ENCODE peak calls at places on chromosomes 5 and 9, in four cellular contexts. U, R, Q and D are unnamed samples.

GRCh38 chr9:27572566-27572917 is 739 bp downstream of the C9orf72 start:
- DNase-seq in U (no peak), R (peak), Q (no peak), D (no peak)

GRCh38 chr5:81393430-81393782 is 528 bp downstream of the ACOT12 start:
- DNase-seq in U (no peak), R (no peak), Q (no peak), D (no peak)

GRCh38 chr9:136171009-136171800 is 33.7 kb downstream of the LHX3 start:
- DNase-seq in U (no peak), R (no peak), Q (no peak), D (no peak)

GRCh38 chr9:125190371-125190801 is 783 bp upstream of the PPP6C start:
- DNase-seq in U (peak), R (no peak), Q (no peak), D (no peak)

GRCh38 chr5:159041754-159042153 is 58.0 kb downstream of the EBF1 start:
- DNase-seq in U (no peak), R (peak), Q (no peak), D (no peak)

GRCh38 chr5:88689662-88690351 is 193.2 kb downstream of the MEF2C start:
- DNase-seq in U (no peak), R (no peak), Q (no peak), D (no peak)

GRCh38 chr5:116137544-116138378 is 52.9 kb downstream of the COMMD10 start:
- DNase-seq in U (no peak), R (peak), Q (peak), D (no peak)

GRCh38 chr9:84667571-84668203 is 1.8 kb upstream of the NTRK2 start:
- DNase-seq in U (no peak), R (peak), Q (no peak), D (no peak)

GRCh38 chr5:122694884-122695283 is 80.0 kb upstream of the SNX2 start:
- DNase-seq in U (no peak), R (no peak), Q (no peak), D (no peak)

GRCh38 chr5:26012078-26012477 is 1026.3 kb downstream of the CDH9 start:
- DNase-seq in U (no peak), R (no peak), Q (no peak), D (no peak)

GRCh38 chr5:26003966-26004365 is 1034.4 kb downstream of the CDH9 start:
- DNase-seq in U (no peak), R (no peak), Q (no peak), D (no peak)

DNA sequence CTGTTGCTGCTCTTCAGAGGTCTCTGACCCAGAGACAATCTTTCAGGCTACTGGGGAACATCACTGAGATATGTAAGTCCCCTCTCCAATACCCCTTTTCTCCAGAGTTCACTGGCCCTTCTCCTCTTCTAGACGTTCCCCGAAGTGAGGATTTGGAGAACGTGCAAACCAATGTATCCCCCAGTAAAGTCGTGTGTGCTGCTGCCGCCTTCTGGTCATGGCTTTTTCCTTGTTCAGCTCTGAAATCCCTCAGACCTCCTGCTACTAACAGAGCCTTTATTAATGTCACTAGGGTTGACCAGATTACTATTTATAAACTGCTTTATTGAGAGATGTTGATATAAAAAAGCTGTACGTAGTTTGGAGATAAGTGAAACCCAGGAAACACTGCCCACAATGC is 1028.6 kb downstream of the CDH9 start:
- DNase-seq in U (no peak), R (no peak), Q (no peak), D (no peak)
- TF ChIP-seq CTCF in U (no peak), R (no peak), Q (no peak), D (no peak)

GRCh38 chr5:64859881-64860280 is 91.2 kb downstream of the CWC27 start:
- DNase-seq in U (no peak), R (no peak), Q (no peak), D (no peak)
- TF ChIP-seq CTCF in U (no peak), R (no peak), Q (no peak), D (no peak)

GRCh38 chr5:9340095-9340494 is 205.8 kb downstream of the SEMA5A start:
- DNase-seq in U (no peak), R (no peak), Q (no peak), D (no peak)

GRCh38 chr5:9339206-9339818 is 206.6 kb downstream of the SEMA5A start:
- DNase-seq in U (no peak), R (no peak), Q (no peak), D (no peak)

GRCh38 chr5:9343146-9343850 is 202.6 kb downstream of the SEMA5A start:
- DNase-seq in U (no peak), R (peak), Q (no peak), D (no peak)

GRCh38 chr5:9344751-9345240 is 201.1 kb downstream of the SEMA5A start:
- DNase-seq in U (no peak), R (no peak), Q (no peak), D (no peak)

DNA sequence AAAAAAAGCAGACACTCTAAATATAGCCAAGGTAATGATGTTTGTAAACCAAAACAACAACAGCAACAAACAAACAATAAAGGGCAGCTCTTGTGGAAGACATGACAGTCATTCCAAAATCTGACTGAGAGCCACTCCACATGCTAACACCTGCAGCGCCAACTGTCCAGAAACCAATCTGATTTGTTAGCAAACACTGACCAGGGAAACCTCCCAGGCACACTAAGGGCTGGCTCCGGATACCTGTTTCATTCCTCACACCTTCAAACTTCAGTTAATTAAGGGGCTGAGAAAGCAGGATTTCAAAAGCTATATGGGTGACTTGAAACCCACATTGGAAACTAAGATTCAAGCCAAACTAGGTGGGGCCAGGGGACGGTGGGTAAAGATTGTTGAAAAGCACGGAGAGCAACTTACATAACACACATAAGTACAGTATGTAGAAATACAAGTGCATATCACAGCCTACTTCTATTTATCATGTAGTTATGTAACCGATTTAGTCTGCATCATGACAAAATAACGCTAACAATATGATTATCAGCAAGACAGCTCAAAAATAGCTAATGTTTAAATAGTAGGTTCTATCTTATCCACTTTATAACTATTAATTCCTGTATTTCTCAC is 203.6 kb downstream of the SEMA5A start:
- DNase-seq in U (no peak), R (no peak), Q (no peak), D (no peak)
- TF ChIP-seq CTCF in U (no peak), R (no peak), Q (no peak), D (no peak)

GRCh38 chr9:99737649-99738048 is 84.0 kb upstream of the NR4A3 start:
- DNase-seq in U (no peak), R (no peak), Q (no peak), D (no peak)
- TF ChIP-seq CTCF in U (no peak), R (no peak), Q (no peak), D (no peak)

DNA sequence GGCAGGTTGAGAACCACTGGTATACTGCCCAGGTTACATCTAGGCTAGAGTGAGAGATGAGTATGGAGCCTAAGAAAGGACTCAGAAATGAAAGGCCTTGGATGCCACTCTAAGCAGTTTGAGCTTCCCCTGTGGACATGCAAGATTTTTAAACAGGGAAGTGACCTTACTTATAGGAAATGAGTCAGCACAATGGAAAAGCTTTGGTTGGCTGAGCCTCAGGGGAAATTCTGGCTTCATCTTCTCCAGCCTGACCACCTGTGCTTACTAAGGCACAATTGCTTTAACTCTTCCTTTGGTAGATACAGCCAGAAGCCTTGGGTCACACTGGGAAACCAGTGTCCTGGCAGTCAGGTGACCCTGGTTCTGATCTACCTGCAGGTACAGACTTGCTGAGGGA is 380.2 kb upstream of the ZNF462 start:
- DNase-seq in U (no peak), R (no peak), Q (no peak), D (no peak)
- TF ChIP-seq CTCF in U (no peak), R (no peak), Q (no peak), D (no peak)

DNA sequence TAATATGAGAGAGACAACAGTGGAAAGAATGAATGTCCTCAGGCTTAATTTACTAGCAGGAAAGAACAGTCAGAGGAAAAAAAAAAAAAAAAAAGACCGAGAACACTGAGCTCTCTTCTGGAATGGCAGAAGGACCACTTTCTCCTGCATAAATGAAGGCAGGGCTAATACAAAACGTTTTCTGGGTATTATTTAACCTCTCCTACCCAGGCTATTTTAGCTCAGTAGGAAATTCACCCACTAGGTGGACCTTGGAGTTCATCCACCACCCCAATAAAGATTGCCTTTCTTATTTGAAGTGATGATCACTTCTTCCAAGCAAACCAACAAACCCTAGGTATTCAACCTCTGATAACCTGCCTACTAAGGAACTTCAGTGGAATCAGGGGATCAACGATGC is 3.7 kb downstream of the GLIS3 start:
- DNase-seq in U (no peak), R (no peak), Q (no peak), D (no peak)
- TF ChIP-seq CTCF in U (no peak), R (peak), Q (peak), D (no peak)

DNA sequence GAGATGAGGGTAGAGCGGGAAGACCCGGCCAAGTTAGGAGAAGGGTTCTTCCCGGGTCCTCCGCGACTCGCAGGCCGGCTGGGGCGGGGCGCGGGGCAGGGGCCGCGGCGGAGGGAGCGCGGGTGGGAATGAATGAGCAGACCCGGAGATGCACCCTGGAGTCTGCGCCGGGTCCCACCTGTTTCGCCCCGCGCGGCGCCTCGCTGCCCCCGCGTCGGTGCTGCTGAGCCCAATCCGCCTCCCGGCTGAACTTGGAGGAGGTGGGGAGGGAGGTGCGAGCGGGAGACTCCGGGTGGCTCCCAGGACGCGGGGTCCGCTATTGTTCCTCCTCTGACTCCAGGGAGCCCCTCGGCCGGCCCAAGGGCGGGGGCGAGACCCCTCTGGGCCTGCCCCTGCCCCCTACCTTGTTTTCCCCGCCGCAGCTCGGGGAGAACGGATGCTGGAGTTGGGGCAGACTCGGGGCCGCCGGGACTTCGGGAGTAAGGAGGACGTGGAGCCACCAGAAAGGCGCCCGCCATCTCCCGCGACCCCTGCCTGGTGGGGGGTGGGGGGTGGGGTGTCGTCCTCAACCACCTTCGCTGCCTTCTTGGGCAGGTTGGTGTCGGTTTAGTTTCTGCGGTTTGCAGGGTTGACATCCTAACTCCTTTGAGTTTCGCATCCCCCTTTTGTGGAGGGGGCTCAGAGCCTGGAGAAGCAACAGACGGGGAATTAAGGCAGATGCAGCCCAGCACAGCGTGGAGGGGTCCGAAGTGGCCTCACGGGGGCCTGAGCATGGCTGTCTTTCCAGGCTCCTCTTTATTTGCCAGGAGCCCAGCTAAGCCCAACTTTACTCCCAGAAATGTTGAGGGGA is 797 bp downstream of the RAI14 start:
- DNase-seq in U (no peak), R (no peak), Q (no peak), D (no peak)
- TF ChIP-seq CTCF in U (no peak), R (peak), Q (no peak), D (no peak)

GRCh38 chr5:150075806-150076205 is 10.5 kb downstream of the CSF1R start:
- DNase-seq in U (no peak), R (no peak), Q (no peak), D (no peak)
- TF ChIP-seq CTCF in U (no peak), R (no peak), Q (peak), D (no peak)

DNA sequence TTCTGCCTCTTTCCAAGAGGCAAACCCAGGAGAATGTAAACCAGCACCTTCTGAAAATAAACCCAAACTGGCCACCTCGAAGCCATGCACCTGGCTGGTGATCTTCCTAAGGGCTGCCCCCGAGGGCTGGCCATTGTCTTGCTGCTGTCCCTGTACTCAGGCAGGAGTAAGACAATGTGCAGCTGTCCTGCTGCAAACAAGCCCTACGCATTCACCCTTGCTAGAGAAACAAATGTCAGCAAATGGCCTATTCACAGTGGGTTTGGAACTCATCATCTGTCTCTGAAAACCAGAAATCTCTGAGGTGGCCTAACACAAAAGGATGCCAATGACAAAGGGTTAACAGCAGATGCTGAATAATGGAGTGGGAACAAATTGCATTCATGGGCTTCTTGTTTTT is 261.8 kb upstream of the VLDLR start:
- DNase-seq in U (no peak), R (no peak), Q (no peak), D (no peak)
- TF ChIP-seq CTCF in U (no peak), R (no peak), Q (no peak), D (no peak)